ENCODE peak calls at places on chromosomes 12 and 14, in seven cellular contexts. N is mesothelial cell of epicardium; T is CD4-positive, alpha-beta T cell; W is RWPE1; L is GM13977; P is tibial artery; G is AG10803. S is an unnamed sample.

GRCh38 chr12:89880695-89881350 is 172.2 kb upstream of the ATP2B1 start:
- DNase-seq in P (no peak), G (no peak), L (peak; percentile 58), T (peak; percentile 32), N (no peak), W (no peak), S (no peak)

GRCh38 chr14:41505491-41505890 is 101.2 kb upstream of the LRFN5 start:
- DNase-seq in T (no peak), N (no peak), P (no peak), G (no peak), L (no peak), W (no peak), S (no peak)

GRCh38 chr12:96534339-96534738 is 45.0 kb downstream of the CFAP54 start:
- DNase-seq in N (no peak), L (no peak), W (peak; percentile 6), G (no peak), P (no peak), T (no peak), S (no peak)

GRCh38 chr12:27104546-27104945 is 22.2 kb upstream of the C12orf71 start:
- DNase-seq in T (no peak), L (no peak), W (no peak), N (no peak), P (no peak), G (peak; percentile 62), S (no peak)

GRCh38 chr14:75181426-75182062 is 5.1 kb upstream of the TMED10 start:
- DNase-seq in T (no peak), P (no peak), W (no peak), N (no peak), L (no peak), G (no peak), S (no peak)

GRCh38 chr14:45426685-45427282 is 173.8 kb upstream of the MIS18BP1 start:
- DNase-seq in N (no peak), L (peak; percentile 22), W (peak; percentile 14), G (peak; percentile 25), P (no peak), T (no peak), S (no peak)

GRCh38 chr14:64768401-64769095 is 64.3 kb downstream of the PLEKHG3 start:
- DNase-seq in W (no peak), G (no peak), T (no peak), N (no peak), L (no peak), P (no peak), S (peak; percentile 68)

GRCh38 chr12:3326156-3326849 is 164.7 kb upstream of the PRMT8 start:
- DNase-seq in G (no peak), T (no peak), W (no peak), P (no peak), N (no peak), L (no peak), S (no peak)

GRCh38 chr12:11756022-11756421 is 106.5 kb downstream of the ETV6 start:
- DNase-seq in T (no peak), W (no peak), G (no peak), P (no peak), N (no peak), L (no peak), S (no peak)

GRCh38 chr14:51999084-51999483 is 9.7 kb downstream of the RTRAF start:
- DNase-seq in P (no peak), W (no peak), T (no peak), L (no peak), N (no peak), G (peak; percentile 55), S (no peak)

GRCh38 chr14:39247256-39247655 is 13.5 kb downstream of the MIA2 start:
- DNase-seq in N (no peak), T (no peak), P (no peak), L (no peak), G (peak; percentile 86), W (peak; percentile 73), S (no peak)

GRCh38 chr14:31326111-31326510 is 94.2 kb downstream of the HEATR5A start:
- DNase-seq in N (no peak), P (no peak), T (no peak), W (no peak), L (no peak), G (peak; percentile 25), S (no peak)

GRCh38 chr12:70094467-70094866 is 148.8 kb upstream of the CNOT2 start:
- DNase-seq in P (no peak), W (no peak), L (no peak), G (no peak), T (no peak), N (no peak), S (no peak)

DNA sequence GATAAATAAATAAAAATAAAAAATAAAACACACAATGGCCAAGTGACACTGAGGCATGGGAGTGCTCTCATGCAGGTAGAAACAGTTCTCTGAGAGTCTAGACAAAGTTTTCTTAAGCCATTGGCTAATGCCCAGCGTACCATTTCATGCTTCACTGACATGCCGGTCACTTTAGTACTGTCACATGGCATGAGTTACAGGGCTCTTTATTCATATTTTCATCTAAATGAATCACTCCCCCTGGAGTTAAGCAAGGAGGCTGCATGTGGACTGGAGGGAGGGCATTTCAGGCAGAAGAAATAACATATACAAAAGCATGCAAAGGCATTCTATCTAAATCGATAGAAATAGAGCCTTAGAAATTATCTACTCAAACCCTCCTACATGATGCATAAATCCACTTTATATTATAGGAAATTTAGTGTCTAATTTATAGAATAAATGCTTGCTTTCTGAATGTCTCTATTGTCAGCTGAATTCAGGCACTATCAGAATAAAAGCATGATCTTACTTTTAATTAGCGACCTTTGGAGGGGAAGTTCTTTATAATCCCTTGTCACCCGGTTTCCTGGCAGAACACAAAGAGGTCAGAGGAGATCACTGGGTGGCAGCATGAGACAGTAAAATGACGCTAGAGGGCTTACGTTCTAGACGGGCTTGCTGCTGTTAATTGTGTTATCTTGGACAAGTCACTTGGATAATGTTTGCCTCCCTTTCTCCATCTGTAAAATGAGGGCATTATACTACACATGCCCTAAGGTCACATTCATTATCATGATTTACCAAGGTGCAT is 17.5 kb downstream of the DYRK4 start:
- DNase-seq in W (no peak), P (no peak), G (peak; percentile 18), N (no peak), L (peak; percentile 49), T (no peak), S (no peak)
- TF ChIP-seq CTCF in W (no peak), P (no peak), G (peak; percentile 21), N (no peak), L (peak; percentile 53), T (peak; percentile 4), S (peak; percentile 28)

GRCh38 chr12:51219345-51219744 is 1.5 kb upstream of the POU6F1 start:
- DNase-seq in L (no peak), G (no peak), T (no peak), N (no peak), P (no peak), W (no peak), S (no peak)

GRCh38 chr12:51217133-51217967 is 512 bp downstream of the POU6F1 start:
- DNase-seq in G (no peak), L (peak; percentile 87), P (peak; percentile 58), W (peak; percentile 46), T (peak; percentile 44), N (peak; percentile 61), S (no peak)

GRCh38 chr12:51218607-51219161 is 822 bp upstream of the POU6F1 start:
- DNase-seq in G (no peak), W (no peak), L (no peak), N (no peak), T (no peak), P (no peak), S (no peak)

GRCh38 chr12:51216652-51217051 is 1.2 kb downstream of the POU6F1 start:
- DNase-seq in N (no peak), G (no peak), P (no peak), T (no peak), L (no peak), W (no peak), S (no peak)

GRCh38 chr12:51217968-51218606 is at the start of gene POU6F1:
- DNase-seq in T (peak; percentile 60), G (peak; percentile 73), L (peak; percentile 90), P (peak; percentile 66), W (peak; percentile 87), N (peak; percentile 70), S (no peak)
- TF ChIP-seq CTCF in T (peak; percentile 60), G (peak; percentile 44), L (peak; percentile 23), P (peak; percentile 48), W (peak; percentile 65), N (peak; percentile 70), S (peak; percentile 74)

GRCh38 chr14:23444314-23444713 is 8.9 kb upstream of the MYH7 start:
- DNase-seq in T (no peak), N (no peak), P (no peak), W (no peak), G (no peak), L (no peak), S (no peak)

GRCh38 chr14:23443881-23444280 is 8.4 kb upstream of the MYH7 start:
- DNase-seq in P (no peak), W (no peak), L (no peak), T (no peak), G (no peak), N (no peak), S (no peak)

GRCh38 chr14:23447634-23448353 is 12.3 kb upstream of the MYH7 start:
- DNase-seq in P (no peak), L (no peak), N (no peak), T (no peak), W (no peak), G (no peak), S (no peak)

GRCh38 chr14:23445773-23446172 is 10.3 kb upstream of the MYH7 start:
- DNase-seq in W (no peak), P (no peak), G (no peak), L (no peak), T (no peak), N (no peak), S (no peak)

GRCh38 chr14:23446291-23446851 is 10.9 kb upstream of the MYH7 start:
- DNase-seq in W (no peak), N (no peak), L (no peak), G (no peak), P (no peak), T (no peak), S (no peak)
- TF ChIP-seq CTCF in W (no peak), N (no peak), L (no peak), G (no peak), P (no peak), T (no peak), S (no peak)

GRCh38 chr12:47876404-47876960 is 28.3 kb downstream of the VDR start:
- DNase-seq in T (no peak), P (no peak), N (no peak), L (no peak), W (peak; percentile 39), G (no peak), S (no peak)
- TF ChIP-seq CTCF in T (no peak), P (no peak), N (no peak), L (no peak), W (no peak), G (no peak), S (no peak)